ENCODE peak calls at places on chromosomes 1 and 21, in six cellular contexts. O, L, U, Z, Q and R are unnamed samples.

GRCh38 chr21:38804617-38805281 is 980 bp upstream of the ETS2 start:
- DNase-seq in U (peak), O (no peak), Z (peak), Q (peak), L (no peak), R (no peak)

GRCh38 chr1:7473223-7474142 is 297.6 kb upstream of the VAMP3 start:
- DNase-seq in O (no peak), Q (no peak), Z (no peak), U (no peak), L (no peak), R (no peak)

GRCh38 chr1:165823552-165824268 is 3.7 kb upstream of the UCK2 start:
- DNase-seq in Q (no peak), U (no peak), L (no peak), O (no peak), Z (no peak), R (no peak)

GRCh38 chr1:160795951-160796383 is at the start of gene LY9:
- DNase-seq in O (no peak), Z (no peak), Q (no peak), U (no peak), L (no peak), R (no peak)

GRCh38 chr21:34762761-34763160 is 94.0 kb downstream of the CLIC6 start:
- DNase-seq in L (no peak), O (no peak), Z (peak), Q (no peak), U (peak), R (no peak)

GRCh38 chr1:78222225-78222961 is 176.6 kb downstream of the GIPC2 start:
- DNase-seq in Z (no peak), Q (no peak), O (no peak), U (no peak), L (no peak), R (no peak)

GRCh38 chr1:32055426-32055825 is 17.3 kb upstream of the TMEM39B start:
- DNase-seq in Z (no peak), O (no peak), L (no peak), Q (no peak), U (no peak), R (no peak)

GRCh38 chr1:41439234-41439633 is 45.2 kb downstream of the EDN2 start:
- DNase-seq in O (no peak), L (no peak), Q (no peak), Z (no peak), U (no peak), R (no peak)

GRCh38 chr1:1517973-1518620 is 6.1 kb downstream of the ATAD3A start:
- DNase-seq in Q (no peak), L (no peak), U (no peak), Z (no peak), O (no peak), R (no peak)

GRCh38 chr21:45293726-45294401 is 6.2 kb upstream of the POFUT2 start:
- DNase-seq in Q (no peak), Z (no peak), L (no peak), U (no peak), O (no peak), R (no peak)

GRCh38 chr21:15768045-15768601 is 38.3 kb downstream of the USP25 start:
- DNase-seq in L (no peak), U (no peak), Q (no peak), O (no peak), Z (no peak), R (no peak)
- H2BK15ac ChIP-seq in L (no peak), U (no peak), Q (no peak), O (no peak), Z (no peak), R (no peak)

DNA sequence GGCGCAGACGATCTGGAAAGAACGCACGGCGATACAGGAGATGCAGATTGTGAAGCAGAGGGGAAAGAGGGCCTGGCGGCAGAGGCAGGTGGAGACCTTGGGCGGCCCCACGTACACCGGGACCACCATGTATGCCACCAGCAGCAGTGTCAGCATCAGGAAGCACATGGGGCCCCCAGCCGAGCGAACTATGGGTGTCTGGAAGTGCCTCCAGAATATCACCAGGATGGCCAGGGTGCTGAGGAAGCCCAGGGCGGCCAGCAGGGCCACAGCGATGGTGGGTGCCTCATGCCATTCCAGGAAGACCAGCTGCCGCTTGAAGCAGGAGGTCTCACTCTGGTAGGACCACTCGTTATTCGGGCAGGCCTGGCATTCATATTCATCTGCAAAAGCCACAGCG is 19.3 kb downstream of the TAS1R2 start:
- DNase-seq in Z (no peak), O (no peak), Q (no peak), U (no peak), L (no peak), R (no peak)
- H2BK15ac ChIP-seq in Z (no peak), O (no peak), Q (no peak), U (no peak), L (no peak), R (no peak)

DNA sequence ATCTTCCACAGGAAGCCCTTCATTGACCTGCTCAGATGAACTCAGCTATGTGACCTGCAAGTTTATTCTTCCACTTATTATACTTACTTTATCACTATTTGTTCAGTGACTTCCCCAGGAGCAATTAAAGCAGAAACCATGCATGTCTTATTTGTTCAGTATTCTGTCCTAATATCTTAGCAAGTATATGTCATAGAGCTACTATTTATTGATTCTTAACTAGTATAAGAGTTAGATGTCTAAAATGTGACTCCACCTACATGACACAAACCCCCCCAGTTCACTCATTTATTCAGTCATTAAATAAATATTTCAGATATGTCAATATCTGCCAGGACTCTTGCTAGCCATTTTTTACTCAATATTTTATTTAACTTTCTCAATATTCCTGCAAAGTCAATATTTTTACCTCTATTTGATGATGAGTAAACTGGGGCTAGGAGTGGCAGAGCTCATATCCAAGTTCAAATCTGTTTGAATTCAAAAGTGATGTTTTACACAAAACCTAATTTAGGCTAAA is 469.0 kb upstream of the USP24 start:
- DNase-seq in O (no peak), Q (no peak), U (no peak), Z (no peak), L (no peak), R (no peak)
- H2BK15ac ChIP-seq in O (no peak), Q (no peak), U (no peak), Z (peak), L (no peak), R (no peak)

DNA sequence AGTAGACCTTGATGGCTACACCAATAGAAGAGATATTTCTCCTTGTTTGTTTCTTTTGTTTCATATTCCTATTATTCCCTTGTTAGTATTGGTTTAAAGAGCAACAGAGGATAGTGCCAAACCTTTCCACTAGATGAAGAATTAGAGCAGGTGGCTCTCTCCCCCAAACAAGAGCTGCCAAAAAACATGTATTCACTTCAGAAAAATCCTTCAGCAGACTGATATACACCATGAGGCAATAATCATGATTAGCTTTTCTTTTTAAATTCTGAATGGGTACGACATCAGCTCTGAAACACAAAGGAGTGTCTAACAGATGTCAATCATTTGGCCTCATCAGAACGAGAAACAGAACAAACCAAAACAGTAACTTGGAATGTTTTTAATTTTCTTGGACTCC is 67.3 kb upstream of the MAP10 start:
- DNase-seq in Z (no peak), Q (no peak), L (no peak), U (no peak), O (no peak), R (no peak)
- H2BK15ac ChIP-seq in Z (no peak), Q (no peak), L (no peak), U (no peak), O (no peak), R (no peak)